ENCODE peak calls at places on chromosomes 7 and 10, in four cellular contexts. W is neural crest cell, R is psoas muscle, G is ascending aorta. U is an unnamed sample.

GRCh38 chr10:72328045-72328828 is 26.5 kb downstream of the DNAJB12 start:
- DNase-seq in W (peak), G (no peak), R (peak), U (peak)

GRCh38 chr10:118568327-118568848 is 27.1 kb downstream of the PRLHR start:
- DNase-seq in G (no peak), W (peak), R (no peak), U (peak)

GRCh38 chr7:133676805-133677370 is 424.0 kb downstream of the EXOC4 start:
- DNase-seq in G (no peak), W (no peak), R (no peak), U (no peak)

GRCh38 chr10:57788117-57788516 is 479.6 kb downstream of the IPMK start:
- DNase-seq in W (no peak), R (no peak), G (no peak), U (no peak)

GRCh38 chr7:157177997-157178396 is 39.3 kb downstream of the UBE3C start:
- DNase-seq in W (no peak), R (no peak), G (no peak), U (no peak)

GRCh38 chr10:53222806-53223205 is 450.2 kb upstream of the MBL2 start:
- DNase-seq in W (no peak), G (no peak), R (no peak), U (no peak)

GRCh38 chr7:3879337-3880054 is 578.4 kb downstream of the SDK1 start:
- DNase-seq in G (no peak), R (no peak), W (no peak), U (no peak)

GRCh38 chr10:30701471-30702173 is 72.1 kb upstream of the LYZL2 start:
- DNase-seq in G (no peak), W (no peak), R (no peak), U (no peak)

GRCh38 chr7:141418087-141418486 is 133.1 kb upstream of the AGK start:
- DNase-seq in G (no peak), W (no peak), R (no peak), U (no peak)

GRCh38 chr7:17663056-17663675 is 277.1 kb downstream of the SNX13 start:
- DNase-seq in G (no peak), R (no peak), W (no peak), U (no peak)

GRCh38 chr7:105189859-105190492 is 176.0 kb downstream of the KMT2E start:
- DNase-seq in R (peak), W (no peak), G (no peak), U (no peak)

GRCh38 chr10:59621771-59622170 is 87.9 kb downstream of the SLC16A9 start:
- DNase-seq in R (no peak), G (no peak), W (no peak), U (no peak)

GRCh38 chr7:98387544-98388226 is 13.2 kb downstream of the BAIAP2L1 start:
- DNase-seq in R (no peak), W (no peak), G (no peak), U (no peak)

GRCh38 chr7:112272921-112273561 is 66.5 kb downstream of the ZNF277 start:
- DNase-seq in G (no peak), R (no peak), W (no peak), U (no peak)

GRCh38 chr7:56007891-56008290 is 43.4 kb downstream of the PSPH start:
- DNase-seq in G (no peak), R (no peak), W (no peak), U (no peak)

GRCh38 chr10:79049931-79050895 is 18.6 kb upstream of the ZMIZ1 start:
- DNase-seq in W (no peak), R (peak), G (peak), U (no peak)

GRCh38 chr10:29881336-29881751 is 178.0 kb downstream of the JCAD start:
- DNase-seq in G (peak), R (no peak), W (no peak), U (peak)

GRCh38 chr7:133679977-133680376 is 427.1 kb downstream of the EXOC4 start:
- DNase-seq in R (no peak), W (no peak), G (no peak), U (no peak)

GRCh38 chr10:74557098-74557497 is 269.3 kb upstream of the KAT6B start:
- DNase-seq in R (no peak), W (no peak), G (no peak), U (no peak)

GRCh38 chr7:102471791-102472125 is 7.0 kb downstream of the POLR2J start:
- DNase-seq in R (peak), W (no peak), G (no peak), U (no peak)

GRCh38 chr10:113026679-113027078 is 76.6 kb downstream of the TCF7L2 start:
- DNase-seq in R (no peak), W (no peak), G (no peak), U (no peak)

GRCh38 chr7:34048445-34048844 is 143.1 kb downstream of the BMPER start:
- DNase-seq in R (no peak), G (no peak), W (no peak), U (no peak)

GRCh38 chr10:17229967-17230682 is 2.1 kb downstream of the VIM start:
- DNase-seq in G (peak), R (peak), W (peak), U (peak)

GRCh38 chr10:9596368-9596920 is 1421.2 kb upstream of the CELF2 start:
- DNase-seq in G (no peak), R (no peak), W (no peak), U (no peak)

GRCh38 chr7:90816511-90817142 is 220.5 kb downstream of the CDK14 start:
- DNase-seq in W (no peak), G (no peak), R (no peak), U (no peak)

GRCh38 chr10:17454181-17454800 is at the start of gene ST8SIA6:
- DNase-seq in W (peak), G (no peak), R (peak), U (peak)

GRCh38 chr10:48470893-48471805 is 133.7 kb downstream of the ARHGAP22 start:
- DNase-seq in W (no peak), G (peak), R (no peak), U (peak)

GRCh38 chr10:93068411-93069244 is 5.1 kb upstream of the CYP26A1 start:
- DNase-seq in G (no peak), R (no peak), W (no peak), U (peak)

GRCh38 chr7:19024261-19024660 is 93.2 kb downstream of the TWIST1 start:
- DNase-seq in G (no peak), R (no peak), W (no peak), U (no peak)

GRCh38 chr7:27364344-27364758 is 121.7 kb downstream of the EVX1 start:
- DNase-seq in W (no peak), R (peak), G (peak), U (no peak)

GRCh38 chr10:116566932-116567331 is 21.2 kb downstream of the PNLIP start:
- DNase-seq in G (no peak), W (no peak), R (no peak), U (no peak)

GRCh38 chr7:100477871-100478248 is 1.2 kb downstream of the TSC22D4 start:
- DNase-seq in R (no peak), G (no peak), W (no peak), U (peak)

GRCh38 chr7:100478966-100479660 is at the start of gene TSC22D4:
- DNase-seq in G (peak), R (peak), W (peak), U (peak)

GRCh38 chr7:100475549-100475948 is 3.5 kb downstream of the TSC22D4 start:
- DNase-seq in G (no peak), W (no peak), R (no peak), U (peak)

GRCh38 chr7:100476108-100476780 is 2.8 kb downstream of the TSC22D4 start:
- DNase-seq in G (no peak), W (no peak), R (no peak), U (no peak)

DNA sequence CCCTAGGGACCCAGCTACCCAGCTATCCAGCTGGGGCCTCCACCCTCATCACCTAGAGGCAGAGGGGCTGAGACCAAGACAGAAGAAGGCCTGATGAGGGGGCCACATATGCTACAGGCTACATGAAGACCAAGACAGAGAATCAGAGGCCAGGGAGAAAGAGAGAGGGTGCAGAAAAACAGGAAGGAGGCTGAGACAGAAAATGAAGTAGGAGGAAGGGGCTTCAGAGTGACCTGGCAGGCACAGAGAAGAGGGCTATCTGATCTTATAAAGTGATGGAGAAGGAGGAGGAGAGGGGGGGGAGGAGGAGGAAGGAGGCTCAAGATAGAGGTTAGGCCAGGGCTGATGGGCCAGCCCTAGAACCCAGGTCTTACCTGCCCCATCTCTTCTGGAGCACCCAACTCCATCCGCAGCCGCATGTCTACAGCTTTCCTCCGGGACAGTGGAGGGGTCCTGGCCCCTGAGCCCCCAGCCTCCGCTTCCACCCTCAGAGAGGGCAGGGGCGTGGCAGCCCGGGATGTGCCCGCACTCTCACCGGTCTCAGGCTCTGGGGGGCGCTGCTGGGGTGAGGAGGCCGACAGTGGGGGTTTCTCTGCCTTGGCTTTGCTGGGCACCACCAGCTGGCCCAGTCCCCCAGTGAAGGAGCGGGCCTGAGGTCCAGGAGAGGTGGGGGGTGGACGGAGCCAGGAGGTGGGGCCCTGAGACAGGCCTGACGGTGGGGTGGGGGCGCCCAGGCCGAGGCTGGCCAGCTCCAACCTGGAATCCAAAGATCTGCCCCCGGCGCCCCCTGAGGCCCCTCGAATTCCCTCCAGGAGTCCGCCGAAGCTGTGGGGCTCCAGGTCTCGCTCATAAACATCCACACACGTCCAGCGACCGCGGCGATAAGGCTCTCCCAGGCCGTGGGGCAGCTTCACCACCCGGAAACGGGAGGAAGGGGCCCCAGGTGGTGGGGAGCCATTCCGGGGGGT is 1.8 kb downstream of the TSC22D4 start:
- DNase-seq in W (no peak), R (no peak), G (no peak), U (no peak)
- TF ChIP-seq CTCF in W (no peak), R (no peak), G (peak), U (no peak)

GRCh38 chr10:132101529-132101928 is 35.8 kb downstream of the JAKMIP3 start:
- DNase-seq in G (no peak), W (no peak), R (no peak), U (no peak)
- TF ChIP-seq CTCF in G (no peak), W (no peak), R (no peak), U (no peak)

GRCh38 chr10:5094265-5095205 is at the start of gene AKR1C3:
- DNase-seq in R (no peak), G (no peak), W (no peak), U (no peak)
- TF ChIP-seq CTCF in R (peak), G (peak), W (peak), U (peak)

DNA sequence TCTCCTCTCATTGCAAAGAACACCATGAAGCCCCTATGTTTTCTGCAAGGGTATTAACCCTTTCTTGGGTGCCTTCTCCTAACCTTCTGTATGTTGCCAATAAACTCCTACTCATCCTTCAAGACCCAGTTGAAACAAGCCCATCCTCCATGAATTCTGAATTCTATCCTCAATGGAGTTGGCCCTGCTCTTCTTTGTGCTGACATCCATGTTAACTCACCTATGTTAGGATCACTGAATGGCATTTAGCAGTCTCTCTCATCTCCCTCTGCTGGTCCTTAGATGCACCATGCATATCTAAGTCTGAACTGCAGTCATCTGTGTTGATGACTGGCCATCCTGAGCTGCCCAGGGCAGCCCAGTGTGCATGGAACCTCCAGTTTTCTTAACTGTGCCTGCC is 129.8 kb downstream of the BUB3 start:
- DNase-seq in R (no peak), G (no peak), W (no peak), U (no peak)
- TF ChIP-seq CTCF in R (no peak), G (no peak), W (peak), U (no peak)

GRCh38 chr7:149868638-149869290 is 5.0 kb upstream of the ATP6V0E2 start:
- DNase-seq in G (no peak), R (no peak), W (no peak), U (no peak)
- TF ChIP-seq CTCF in G (no peak), R (no peak), W (no peak), U (no peak)

DNA sequence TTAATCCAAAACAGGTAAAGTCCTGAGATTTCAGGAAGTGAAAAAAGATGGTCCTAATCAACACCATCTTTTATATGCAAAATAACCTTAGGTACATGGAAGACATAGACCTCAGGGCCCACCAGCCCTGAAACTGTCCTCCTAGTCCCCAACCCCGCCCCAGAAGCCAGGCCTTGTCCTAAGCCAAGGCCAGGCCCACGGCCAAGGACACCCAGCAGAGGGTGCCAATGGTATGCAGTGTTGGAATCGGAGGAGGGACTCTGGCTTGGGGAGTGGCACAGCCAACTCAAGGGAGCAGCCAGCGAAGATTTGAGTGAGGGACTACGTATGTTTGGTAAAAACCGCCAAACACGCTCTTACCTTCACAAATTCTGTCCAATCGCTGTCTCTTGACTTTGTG is 96.7 kb downstream of the ZRANB1 start:
- DNase-seq in W (no peak), G (peak), R (peak), U (no peak)
- TF ChIP-seq CTCF in W (no peak), G (no peak), R (peak), U (no peak)

GRCh38 chr10:129055225-129055624 is 411.8 kb upstream of the MGMT start:
- DNase-seq in G (no peak), R (no peak), W (peak), U (no peak)

GRCh38 chr10:129057856-129058663 is 409.0 kb upstream of the MGMT start:
- DNase-seq in R (peak), G (peak), W (no peak), U (no peak)

GRCh38 chr10:129058664-129059155 is 408.3 kb upstream of the MGMT start:
- DNase-seq in W (no peak), R (no peak), G (peak), U (no peak)

GRCh38 chr10:129055966-129056365 is 411.1 kb upstream of the MGMT start:
- DNase-seq in G (no peak), W (no peak), R (no peak), U (peak)

DNA sequence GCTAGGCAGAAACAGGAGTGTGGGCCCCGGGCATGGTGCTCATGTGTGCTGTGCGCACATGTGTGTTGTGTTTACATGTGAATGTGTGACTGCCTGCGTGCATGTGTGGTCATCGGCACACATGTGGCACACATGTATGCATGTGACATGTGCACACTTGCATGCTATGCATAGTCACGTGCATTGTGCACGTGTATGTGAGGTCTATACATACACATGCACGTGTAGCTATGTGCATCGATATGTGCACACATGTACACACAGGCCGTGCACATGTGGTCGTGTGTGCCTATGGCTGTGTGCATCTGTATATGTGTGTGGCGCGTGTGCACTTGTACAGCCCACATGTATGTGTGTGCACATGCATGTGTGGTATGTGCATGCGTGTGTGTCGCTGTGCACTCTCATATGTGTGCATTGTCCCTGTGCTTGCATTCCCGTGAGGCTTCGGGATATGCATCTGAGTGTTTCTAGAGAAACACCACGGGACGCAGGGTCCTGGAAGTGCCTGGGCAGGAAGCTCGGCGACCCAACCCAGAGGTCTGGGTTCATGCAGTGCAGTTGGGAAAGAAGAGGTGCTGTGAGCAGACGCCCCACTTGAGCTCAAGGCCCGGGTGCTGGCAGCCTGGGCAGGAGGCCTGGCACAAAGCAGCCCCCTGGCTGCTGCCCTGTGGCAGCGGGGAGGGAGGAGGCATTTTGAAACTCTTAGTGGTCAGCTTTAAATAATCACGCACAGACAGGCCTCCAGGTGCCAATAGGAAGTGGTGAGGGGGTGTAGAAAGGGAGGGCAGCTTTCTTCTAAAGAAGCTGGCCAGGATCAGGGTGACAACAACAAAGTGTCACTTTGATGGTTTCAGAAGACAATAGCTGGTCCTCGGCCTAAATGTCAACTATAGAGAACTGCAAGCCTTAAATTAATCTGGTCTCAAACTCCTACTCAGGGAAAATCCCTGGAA is 410.0 kb upstream of the MGMT start:
- DNase-seq in W (no peak), G (peak), R (no peak), U (no peak)
- TF ChIP-seq CTCF in W (no peak), G (no peak), R (no peak), U (no peak)

GRCh38 chr7:122887848-122888247 is 1.6 kb upstream of the CADPS2 start:
- DNase-seq in G (no peak), W (no peak), R (no peak), U (no peak)

GRCh38 chr7:122887198-122887597 is 938 bp upstream of the CADPS2 start:
- DNase-seq in G (peak), R (peak), W (peak), U (peak)

GRCh38 chr7:122885583-122886356 is 490 bp downstream of the CADPS2 start:
- DNase-seq in W (peak), R (peak), G (no peak), U (peak)

GRCh38 chr7:122884186-122884585 is 2.1 kb downstream of the CADPS2 start:
- DNase-seq in R (no peak), G (no peak), W (no peak), U (no peak)

GRCh38 chr7:122886357-122887081 is at the start of gene CADPS2:
- DNase-seq in R (peak), G (peak), W (peak), U (peak)
- TF ChIP-seq CTCF in R (no peak), G (peak), W (peak), U (no peak)

U was measured in nephron progenitor cell.